ENCODE peak calls at places on chromosomes 2 and 18, in five cellular contexts. One of them, this sample, is unnamed.

GRCh38 chr2:18514838-18515461 is 45.5 kb downstream of the RDH14 start:
- DNase-seq in IMR-90: no peak
- DNase-seq in small intestine: no peak
- DNase-seq in prostate gland: no peak
- DNase-seq in psoas muscle: no peak
- DNase-seq in this sample: no peak

GRCh38 chr2:20520128-20520527 is 73.3 kb downstream of the RHOB start:
- DNase-seq in IMR-90: no peak
- DNase-seq in small intestine: no peak
- DNase-seq in prostate gland: no peak
- DNase-seq in psoas muscle: no peak
- DNase-seq in this sample: no peak

GRCh38 chr18:26457611-26458350 is 90.6 kb downstream of the KCTD1 start:
- DNase-seq in IMR-90: no peak
- DNase-seq in small intestine: no peak
- DNase-seq in prostate gland: no peak
- DNase-seq in psoas muscle: no peak
- DNase-seq in this sample: peak

GRCh38 chr2:120683701-120684100 is 52.0 kb upstream of the GLI2 start:
- DNase-seq in IMR-90: no peak
- DNase-seq in small intestine: no peak
- DNase-seq in prostate gland: no peak
- DNase-seq in psoas muscle: no peak
- DNase-seq in this sample: no peak

GRCh38 chr2:226398580-226398979 is 401.0 kb downstream of the IRS1 start:
- DNase-seq in IMR-90: peak
- DNase-seq in small intestine: no peak
- DNase-seq in prostate gland: no peak
- DNase-seq in psoas muscle: no peak
- DNase-seq in this sample: no peak

GRCh38 chr2:119006441-119006840 is 64.4 kb downstream of the MARCO start:
- DNase-seq in IMR-90: no peak
- DNase-seq in small intestine: no peak
- DNase-seq in prostate gland: no peak
- DNase-seq in psoas muscle: no peak
- DNase-seq in this sample: no peak

GRCh38 chr2:1503471-1504310 is 90.4 kb downstream of the TPO start:
- DNase-seq in IMR-90: no peak
- DNase-seq in small intestine: no peak
- DNase-seq in prostate gland: no peak
- DNase-seq in psoas muscle: no peak
- DNase-seq in this sample: no peak

GRCh38 chr18:78627546-78628315 is 351.9 kb upstream of the SALL3 start:
- DNase-seq in IMR-90: no peak
- DNase-seq in small intestine: no peak
- DNase-seq in prostate gland: no peak
- DNase-seq in psoas muscle: no peak
- DNase-seq in this sample: no peak

GRCh38 chr18:27778441-27778840 is 398.5 kb downstream of the CDH2 start:
- DNase-seq in IMR-90: peak
- DNase-seq in small intestine: no peak
- DNase-seq in prostate gland: no peak
- DNase-seq in psoas muscle: no peak
- DNase-seq in this sample: no peak

GRCh38 chr2:175929850-175930249 is 72.2 kb downstream of the LNPK start:
- DNase-seq in IMR-90: peak
- DNase-seq in small intestine: no peak
- DNase-seq in prostate gland: no peak
- DNase-seq in psoas muscle: no peak
- DNase-seq in this sample: no peak

GRCh38 chr2:218284106-218284811 is 8.0 kb downstream of the TMBIM1 start:
- DNase-seq in IMR-90: peak
- DNase-seq in small intestine: peak
- DNase-seq in prostate gland: no peak
- DNase-seq in psoas muscle: peak
- DNase-seq in this sample: no peak

GRCh38 chr2:181070834-181071200 is 90.4 kb downstream of the UBE2E3 start:
- DNase-seq in IMR-90: no peak
- DNase-seq in small intestine: no peak
- DNase-seq in prostate gland: no peak
- DNase-seq in psoas muscle: no peak
- DNase-seq in this sample: no peak

GRCh38 chr2:181070119-181070833 is 89.9 kb downstream of the UBE2E3 start:
- DNase-seq in IMR-90: peak
- DNase-seq in small intestine: peak
- DNase-seq in prostate gland: no peak
- DNase-seq in psoas muscle: no peak
- DNase-seq in this sample: no peak

GRCh38 chr2:181073896-181074295 is 93.5 kb downstream of the UBE2E3 start:
- DNase-seq in IMR-90: peak
- DNase-seq in small intestine: no peak
- DNase-seq in prostate gland: no peak
- DNase-seq in psoas muscle: no peak
- DNase-seq in this sample: no peak

GRCh38 chr2:181074457-181074856 is 94.1 kb downstream of the UBE2E3 start:
- DNase-seq in IMR-90: peak
- DNase-seq in small intestine: no peak
- DNase-seq in prostate gland: no peak
- DNase-seq in psoas muscle: no peak
- DNase-seq in this sample: no peak

DNA sequence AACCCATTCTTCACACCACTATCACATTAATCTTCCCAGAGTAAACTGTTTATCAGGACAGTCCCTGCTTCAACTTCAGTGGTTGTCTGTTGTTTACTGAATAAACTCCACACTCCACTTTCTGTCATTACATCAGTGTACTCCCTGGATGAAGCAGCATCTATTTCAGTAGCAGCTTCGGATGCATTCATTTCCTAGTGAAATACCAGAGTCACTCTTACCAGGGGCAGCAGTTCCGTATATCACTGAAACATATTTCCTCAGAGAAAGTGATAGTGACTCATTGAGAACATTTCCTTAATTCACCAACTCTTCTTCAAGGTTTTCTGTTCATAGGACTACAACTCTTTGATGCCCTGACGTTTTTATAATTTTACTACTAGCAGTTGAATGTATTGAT is 92.1 kb downstream of the UBE2E3 start:
- DNase-seq in IMR-90: peak
- DNase-seq in small intestine: no peak
- DNase-seq in prostate gland: no peak
- DNase-seq in psoas muscle: no peak
- DNase-seq in this sample: no peak
- H3K27ac ChIP-seq in IMR-90: no peak
- H3K27ac ChIP-seq in small intestine: no peak
- H3K27ac ChIP-seq in prostate gland: no peak
- H3K27ac ChIP-seq in psoas muscle: no peak
- H3K27ac ChIP-seq in this sample: no peak

GRCh38 chr2:6011871-6012380 is 319.7 kb downstream of the SOX11 start:
- DNase-seq in IMR-90: no peak
- DNase-seq in small intestine: no peak
- DNase-seq in prostate gland: no peak
- DNase-seq in psoas muscle: no peak
- DNase-seq in this sample: no peak

DNA sequence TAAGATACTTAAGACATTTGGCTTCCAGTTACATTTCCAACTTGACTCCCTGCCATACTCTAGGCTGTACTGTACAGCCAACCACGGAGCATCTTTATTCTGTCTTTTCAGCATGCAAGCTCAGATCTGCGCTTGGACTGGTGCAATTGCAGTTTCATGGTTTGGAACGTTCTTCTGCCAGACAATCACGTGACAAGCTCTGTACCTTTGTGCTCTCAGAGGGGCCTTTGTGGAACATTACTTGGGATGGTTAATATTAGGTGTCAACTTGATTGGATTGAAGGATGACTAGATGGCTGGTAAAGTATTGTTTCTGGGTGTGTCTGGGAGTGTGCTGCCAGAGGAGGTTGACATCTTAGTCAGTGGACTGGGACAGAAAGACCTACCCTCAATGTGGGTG is 325.7 kb downstream of the SOX11 start:
- DNase-seq in IMR-90: no peak
- DNase-seq in small intestine: no peak
- DNase-seq in prostate gland: no peak
- DNase-seq in psoas muscle: no peak
- DNase-seq in this sample: no peak
- H3K27ac ChIP-seq in IMR-90: no peak
- H3K27ac ChIP-seq in small intestine: no peak
- H3K27ac ChIP-seq in prostate gland: no peak
- H3K27ac ChIP-seq in psoas muscle: no peak
- H3K27ac ChIP-seq in this sample: no peak

DNA sequence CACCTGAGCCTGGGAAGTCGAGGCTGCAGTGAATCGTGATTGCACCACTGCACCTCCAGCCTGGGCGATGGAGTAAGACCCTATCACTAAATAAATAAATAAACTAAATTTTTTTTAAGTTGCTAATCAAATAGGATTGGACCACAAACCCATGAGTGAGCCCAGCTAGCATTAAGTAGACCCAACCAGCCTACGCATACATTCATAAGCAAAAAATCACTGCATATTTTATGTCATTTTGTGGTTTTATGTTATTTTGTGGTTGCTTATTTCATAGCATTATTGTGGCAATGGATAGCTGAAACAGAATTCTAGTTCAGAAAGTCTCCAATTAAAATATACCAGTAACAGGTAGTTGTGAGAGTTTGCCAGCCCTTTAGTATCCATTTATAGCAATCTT is 29.1 kb upstream of the ZC3H15 start:
- DNase-seq in IMR-90: peak
- DNase-seq in small intestine: no peak
- DNase-seq in prostate gland: no peak
- DNase-seq in psoas muscle: no peak
- DNase-seq in this sample: no peak
- H3K27ac ChIP-seq in IMR-90: no peak
- H3K27ac ChIP-seq in small intestine: no peak
- H3K27ac ChIP-seq in prostate gland: no peak
- H3K27ac ChIP-seq in psoas muscle: no peak
- H3K27ac ChIP-seq in this sample: no peak

GRCh38 chr2:203022751-203023150 is 8.1 kb downstream of the NBEAL1 start:
- DNase-seq in IMR-90: peak
- DNase-seq in small intestine: no peak
- DNase-seq in prostate gland: no peak
- DNase-seq in psoas muscle: no peak
- DNase-seq in this sample: no peak
- H3K27ac ChIP-seq in IMR-90: no peak
- H3K27ac ChIP-seq in small intestine: no peak
- H3K27ac ChIP-seq in prostate gland: no peak
- H3K27ac ChIP-seq in psoas muscle: peak
- H3K27ac ChIP-seq in this sample: peak

GRCh38 chr2:69119104-69119503 is 106.1 kb downstream of the ANTXR1 start:
- DNase-seq in IMR-90: no peak
- DNase-seq in small intestine: no peak
- DNase-seq in prostate gland: no peak
- DNase-seq in psoas muscle: no peak
- DNase-seq in this sample: no peak

GRCh38 chr2:69124327-69124726 is 111.3 kb downstream of the ANTXR1 start:
- DNase-seq in IMR-90: no peak
- DNase-seq in small intestine: no peak
- DNase-seq in prostate gland: no peak
- DNase-seq in psoas muscle: no peak
- DNase-seq in this sample: no peak

GRCh38 chr2:69123182-69123581 is 110.2 kb downstream of the ANTXR1 start:
- DNase-seq in IMR-90: peak
- DNase-seq in small intestine: no peak
- DNase-seq in prostate gland: no peak
- DNase-seq in psoas muscle: no peak
- DNase-seq in this sample: no peak

GRCh38 chr2:69119541-69119940 is 106.6 kb downstream of the ANTXR1 start:
- DNase-seq in IMR-90: no peak
- DNase-seq in small intestine: no peak
- DNase-seq in prostate gland: no peak
- DNase-seq in psoas muscle: no peak
- DNase-seq in this sample: no peak

DNA sequence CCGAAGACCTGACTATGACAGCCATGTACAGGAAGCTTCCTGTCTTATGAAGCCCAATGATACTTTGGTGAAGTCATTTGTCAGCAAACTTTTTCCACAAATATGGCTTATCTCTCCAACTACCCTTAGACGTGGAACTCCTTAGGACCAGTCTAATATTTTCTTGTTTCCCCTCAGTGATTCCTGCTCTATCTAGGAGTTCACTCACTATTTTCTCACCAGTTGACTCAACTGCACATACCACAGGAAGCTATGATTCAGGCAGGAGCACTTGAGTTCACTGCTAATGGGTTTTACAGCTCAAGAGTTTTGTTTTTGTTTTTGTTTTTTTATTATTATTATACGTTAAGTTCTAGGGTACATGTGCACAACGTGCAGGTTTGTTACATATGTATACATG is 109.3 kb downstream of the ANTXR1 start:
- DNase-seq in IMR-90: peak
- DNase-seq in small intestine: no peak
- DNase-seq in prostate gland: no peak
- DNase-seq in psoas muscle: no peak
- DNase-seq in this sample: no peak
- H3K27ac ChIP-seq in IMR-90: no peak
- H3K27ac ChIP-seq in small intestine: no peak
- H3K27ac ChIP-seq in prostate gland: no peak
- H3K27ac ChIP-seq in psoas muscle: no peak
- H3K27ac ChIP-seq in this sample: no peak

GRCh38 chr2:152486048-152486736 is 151.2 kb downstream of the FMNL2 start:
- DNase-seq in IMR-90: no peak
- DNase-seq in small intestine: no peak
- DNase-seq in prostate gland: peak
- DNase-seq in psoas muscle: no peak
- DNase-seq in this sample: no peak
- H3K27ac ChIP-seq in IMR-90: no peak
- H3K27ac ChIP-seq in small intestine: no peak
- H3K27ac ChIP-seq in prostate gland: peak
- H3K27ac ChIP-seq in psoas muscle: peak
- H3K27ac ChIP-seq in this sample: peak